ENCODE peak calls at places on chromosome 22, in four cellular contexts. W, T, V and X are unnamed samples.

GRCh38 chr22:29670615-29671014 is 49.2 kb upstream of the CABP7 start:
- DNase-seq in W (no peak), T (no peak), V (no peak), X (no peak)

GRCh38 chr22:39527481-39527961 is 5.0 kb downstream of the RPS19BP1 start:
- DNase-seq in W (no peak), T (no peak), V (no peak), X (no peak)

GRCh38 chr22:25123677-25124076 is 76.0 kb upstream of the CRYBB3 start:
- DNase-seq in W (no peak), T (no peak), V (no peak), X (no peak)

GRCh38 chr22:35605787-35606492 is 11.2 kb downstream of the MB start:
- DNase-seq in W (no peak), T (no peak), V (no peak), X (no peak)

GRCh38 chr22:37526376-37526775 is 7.2 kb upstream of the CARD10 start:
- DNase-seq in W (peak; percentile 22), T (no peak), V (no peak), X (no peak)

GRCh38 chr22:33726294-33726711 is 194.0 kb downstream of the LARGE1 start:
- DNase-seq in W (peak; percentile 71), T (no peak), V (no peak), X (no peak)

GRCh38 chr22:23888615-23889401 is 5.4 kb upstream of the MIF start:
- DNase-seq in W (peak; percentile 35), T (no peak), V (no peak), X (no peak)

GRCh38 chr22:49632199-49633009 is 195.3 kb downstream of the BRD1 start:
- DNase-seq in W (peak; percentile 86), T (no peak), V (no peak), X (peak; percentile 12)

GRCh38 chr22:31290494-31291402 is 1.5 kb downstream of the PIK3IP1 start:
- DNase-seq in W (peak; percentile 97), T (peak; percentile 90), V (peak; percentile 94), X (peak; percentile 43)

GRCh38 chr22:25165785-25166184 is 33.9 kb upstream of the CRYBB3 start:
- DNase-seq in W (no peak), T (no peak), V (no peak), X (no peak)

GRCh38 chr22:39954584-39955055 is 5.6 kb upstream of the TMA7B start:
- DNase-seq in W (peak; percentile 36), T (no peak), V (peak; percentile 45), X (no peak)